ENCODE peak calls at places on chromosomes 16 and 17, in seven cellular contexts. Z is HL-60, G is prostate gland, M is AG04450, C is heart left ventricle, V is IMR-90, J is stomach. K is an unnamed sample.

GRCh38 chr16:88754912-88755744 is 29.9 kb downstream of the PIEZO1 start:
- DNase-seq in C (no peak), Z (peak; percentile 21), M (peak; percentile 60), V (peak; percentile 63), G (peak; percentile 42), J (no peak), K (no peak)

GRCh38 chr17:27206447-27206846 is 87.5 kb upstream of the WSB1 start:
- DNase-seq in M (no peak), Z (peak; percentile 56), V (no peak), C (no peak), G (no peak), J (no peak), K (no peak)

GRCh38 chr16:50902457-50902856 is 160.6 kb downstream of the CYLD start:
- DNase-seq in V (no peak), C (no peak), G (no peak), J (no peak), M (no peak), Z (no peak), K (no peak)

GRCh38 chr17:7034955-7035590 is 742 bp upstream of the SLC16A13 start:
- DNase-seq in M (no peak), G (no peak), V (no peak), J (no peak), Z (no peak), C (no peak), K (no peak)

GRCh38 chr17:78128616-78129384 is at the start of gene TMC6:
- DNase-seq in J (peak; percentile 74), V (no peak), G (peak; percentile 59), Z (peak; percentile 76), M (no peak), C (peak; percentile 66), K (no peak)

GRCh38 chr16:64234200-64234599 is 887.7 kb downstream of the CDH11 start:
- DNase-seq in C (peak; percentile 31), V (no peak), M (no peak), J (no peak), G (no peak), Z (no peak), K (no peak)

GRCh38 chr16:27963471-27963965 is 100.0 kb downstream of the GSG1L start:
- DNase-seq in M (no peak), J (no peak), C (no peak), V (no peak), Z (no peak), G (no peak), K (no peak)

GRCh38 chr17:1727258-1727789 is 2.8 kb downstream of the WDR81 start:
- DNase-seq in J (no peak), V (no peak), M (no peak), C (no peak), Z (no peak), G (no peak), K (no peak)

GRCh38 chr17:52710363-52710901 is 551.9 kb upstream of the CA10 start:
- DNase-seq in M (no peak), C (no peak), Z (no peak), V (no peak), J (no peak), G (no peak), K (no peak)

GRCh38 chr16:17461951-17462729 is 8.6 kb downstream of the XYLT1 start:
- DNase-seq in V (no peak), J (no peak), G (no peak), Z (peak; percentile 95), C (no peak), M (no peak), K (no peak)

GRCh38 chr17:47076171-47076570 is 97.1 kb upstream of the RPRML start:
- DNase-seq in J (no peak), V (peak; percentile 73), M (no peak), Z (no peak), G (no peak), C (no peak), K (no peak)

GRCh38 chr16:70161350-70161749 is 12.2 kb upstream of the CLEC18C start:
- DNase-seq in C (no peak), M (no peak), J (no peak), Z (peak; percentile 7), G (no peak), V (no peak), K (no peak)

GRCh38 chr16:85629326-85629725 is 16.2 kb downstream of the GSE1 start:
- DNase-seq in G (no peak), Z (no peak), J (no peak), V (no peak), M (no peak), C (peak; percentile 64), K (no peak)

GRCh38 chr16:3292604-3293003 is 9.3 kb downstream of the ZNF263 start:
- DNase-seq in G (no peak), Z (no peak), J (no peak), M (no peak), C (no peak), V (peak; percentile 77), K (no peak)

GRCh38 chr16:56789360-56789759 is 59.4 kb downstream of the NUP93 start:
- DNase-seq in G (peak; percentile 52), C (peak; percentile 33), J (peak; percentile 73), M (no peak), V (peak; percentile 60), Z (peak; percentile 66), K (peak; percentile 67)

GRCh38 chr16:4915226-4915761 is 21.7 kb downstream of the PPL start:
- DNase-seq in J (no peak), M (peak; percentile 81), C (no peak), Z (no peak), G (no peak), V (peak; percentile 96), K (no peak)

GRCh38 chr16:61419771-61420170 is 616.5 kb downstream of the CDH8 start:
- DNase-seq in J (no peak), G (no peak), Z (no peak), M (no peak), V (no peak), C (no peak), K (no peak)

GRCh38 chr17:35448214-35448898 is at the start of gene SLFN13:
- DNase-seq in C (peak; percentile 87), J (peak; percentile 87), Z (peak; percentile 96), V (peak; percentile 64), G (peak; percentile 73), M (no peak), K (no peak)

GRCh38 chr17:78960945-78961344 is 18.8 kb downstream of the LGALS3BP start:
- DNase-seq in C (peak; percentile 65), Z (peak; percentile 9), J (peak; percentile 32), V (no peak), M (no peak), G (no peak), K (no peak)

GRCh38 chr17:76566988-76567431 is 18.6 kb downstream of the ST6GALNAC2 start:
- DNase-seq in Z (peak; percentile 10), V (no peak), J (no peak), M (no peak), C (no peak), G (no peak), K (no peak)

GRCh38 chr17:62644487-62645173 is 17.2 kb downstream of the MRC2 start:
- DNase-seq in J (no peak), M (no peak), Z (no peak), G (no peak), C (no peak), V (no peak), K (no peak)

GRCh38 chr16:12146966-12147365 is 170.4 kb downstream of the SNX29 start:
- DNase-seq in V (no peak), M (no peak), J (no peak), Z (no peak), C (no peak), G (no peak), K (no peak)

DNA sequence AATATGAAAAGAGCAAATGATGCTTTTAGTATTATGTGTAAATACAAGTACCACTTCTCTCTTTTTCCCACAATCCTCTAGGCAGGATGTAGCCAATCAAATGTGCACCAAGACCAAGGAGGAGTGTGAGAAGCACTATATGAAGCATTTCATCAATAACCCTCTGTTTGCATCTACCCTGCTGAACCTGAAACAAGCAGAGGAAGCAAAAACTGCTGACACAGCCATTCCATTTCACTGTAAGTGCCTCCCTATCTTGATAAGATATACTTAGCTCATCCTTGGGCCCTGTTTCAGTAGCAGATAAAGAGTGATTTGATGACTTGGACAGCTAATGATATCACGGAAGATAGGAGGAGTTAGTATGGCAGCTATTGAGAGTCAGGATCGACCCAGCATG is 33.7 kb downstream of the TADA2A start:
- DNase-seq in G (no peak), V (no peak), J (no peak), M (no peak), Z (no peak), C (no peak), K (no peak)
- TF ChIP-seq CTCF in G (no peak), V (no peak), J (no peak), M (no peak), Z (no peak), C (no peak), K (no peak)

DNA sequence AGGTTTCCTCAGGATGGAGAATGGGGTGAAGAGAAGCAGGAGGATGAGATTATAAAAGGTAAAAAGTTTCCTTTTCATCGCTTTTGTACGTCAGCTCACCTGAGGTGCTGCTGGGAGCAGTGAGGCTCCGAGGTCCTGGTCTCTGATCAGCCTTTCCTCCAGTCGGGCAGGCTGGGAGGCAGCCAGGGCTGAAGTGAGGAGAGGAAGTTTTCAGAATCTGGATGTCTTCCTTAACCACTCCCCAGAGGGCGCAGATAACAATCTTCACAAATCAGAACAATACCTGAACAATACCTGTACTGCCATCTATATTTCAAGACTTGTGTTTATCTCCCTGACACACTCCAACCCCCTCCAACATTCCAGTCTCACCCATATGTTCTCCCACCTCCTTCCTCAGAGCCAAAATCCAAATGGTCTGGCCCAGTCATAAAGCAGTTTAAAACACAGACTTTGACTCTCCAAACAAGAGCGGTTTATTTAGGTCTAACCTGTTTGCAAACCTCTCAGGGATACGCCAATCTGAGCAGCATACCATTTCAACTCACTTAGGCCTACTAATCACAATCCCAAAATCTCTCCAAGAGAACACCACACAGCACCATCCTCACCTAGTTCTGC is 6.8 kb downstream of the ZNF18 start:
- DNase-seq in C (no peak), M (no peak), V (no peak), Z (no peak), J (no peak), G (no peak), K (no peak)
- H3K4me3 ChIP-seq in C (no peak overlapping the region), M (no peak overlapping the region), V (no peak overlapping the region), Z (no peak overlapping the region), J (no peak overlapping the region), G (no peak overlapping the region), K (no peak overlapping the region)

GRCh38 chr17:31296156-31296555 is 883 bp downstream of the OMG start:
- DNase-seq in Z (no peak), C (no peak), J (no peak), M (no peak), G (no peak), V (no peak), K (no peak)

GRCh38 chr17:31294839-31295488 is 2.1 kb downstream of the OMG start:
- DNase-seq in M (no peak), Z (no peak), V (no peak), C (no peak), J (no peak), G (no peak), K (no peak)

GRCh38 chr17:31297090-31297489 is at the start of gene OMG:
- DNase-seq in V (no peak), J (no peak), C (no peak), G (no peak), M (no peak), Z (no peak), K (peak; percentile 83)

GRCh38 chr17:31295489-31295871 is 1.6 kb downstream of the OMG start:
- DNase-seq in G (no peak), M (no peak), Z (no peak), C (no peak), J (no peak), V (no peak), K (no peak)

GRCh38 chr17:31299624-31300023 is 2.6 kb upstream of the OMG start:
- DNase-seq in V (no peak), G (no peak), Z (no peak), C (no peak), J (no peak), M (no peak), K (no peak)
- H3K27ac ChIP-seq in V (no peak overlapping the region), G (no peak overlapping the region), Z (no peak overlapping the region), C (no peak overlapping the region), J (no peak overlapping the region), M (no peak overlapping the region), K (no peak overlapping the region)

GRCh38 chr17:21085707-21086106 is 41.1 kb upstream of the DHRS7B start:
- DNase-seq in V (no peak), J (no peak), C (no peak), M (no peak), Z (no peak), G (no peak), K (no peak)
- TF ChIP-seq CTCF in V (no peak), J (no peak), C (no peak), M (no peak), Z (no peak), G (no peak), K (no peak)